ENCODE peak calls at places on chromosomes 4 and X, in seven cellular contexts. One of them, this sample, is unnamed.

GRCh38 chrX:96445531-96446065 is 239.0 kb upstream of the DIAPH2 start:
- DNase-seq in IMR-90: no peak
- DNase-seq in activated CD8-positive, alpha-beta memory T cell treated with anti-CD3 and anti-CD28 coated beads for 1 hour: no peak
- DNase-seq in cardiac fibroblast: no peak
- DNase-seq in aorta: no peak
- DNase-seq in activated naive CD8-positive, alpha-beta T cell treated with anti-CD3 and anti-CD28 coated beads, Interleukin-2, amount 50 U/mL, for 24 hours: no peak
- DNase-seq in activated CD8-positive, alpha-beta T cell treated with anti-CD3 and anti-CD28 coated beads, Interleukin-2, amount 10 ng/mL, durations not matched to agents 7 days and 5 days: no peak
- DNase-seq in this sample: no peak

GRCh38 chr4:16227462-16227868 is 1.2 kb upstream of the TAPT1 start:
- DNase-seq in IMR-90: peak; percentile 30
- DNase-seq in activated CD8-positive, alpha-beta memory T cell treated with anti-CD3 and anti-CD28 coated beads for 1 hour: no peak
- DNase-seq in cardiac fibroblast: peak; percentile 39
- DNase-seq in aorta: no peak
- DNase-seq in activated naive CD8-positive, alpha-beta T cell treated with anti-CD3 and anti-CD28 coated beads, Interleukin-2, amount 50 U/mL, for 24 hours: peak; percentile 25
- DNase-seq in activated CD8-positive, alpha-beta T cell treated with anti-CD3 and anti-CD28 coated beads, Interleukin-2, amount 10 ng/mL, durations not matched to agents 7 days and 5 days: no peak
- DNase-seq in this sample: peak; percentile 78

GRCh38 chr4:177391953-177392352 is 50.3 kb downstream of the AGA start:
- DNase-seq in IMR-90: no peak
- DNase-seq in activated CD8-positive, alpha-beta memory T cell treated with anti-CD3 and anti-CD28 coated beads for 1 hour: no peak
- DNase-seq in cardiac fibroblast: peak; percentile 29
- DNase-seq in aorta: no peak
- DNase-seq in activated naive CD8-positive, alpha-beta T cell treated with anti-CD3 and anti-CD28 coated beads, Interleukin-2, amount 50 U/mL, for 24 hours: no peak
- DNase-seq in activated CD8-positive, alpha-beta T cell treated with anti-CD3 and anti-CD28 coated beads, Interleukin-2, amount 10 ng/mL, durations not matched to agents 7 days and 5 days: no peak
- DNase-seq in this sample: no peak

GRCh38 chr4:113146876-113147358 is 97.5 kb downstream of the ANK2 start:
- DNase-seq in IMR-90: no peak
- DNase-seq in activated CD8-positive, alpha-beta memory T cell treated with anti-CD3 and anti-CD28 coated beads for 1 hour: no peak
- DNase-seq in cardiac fibroblast: peak; percentile 36
- DNase-seq in aorta: no peak
- DNase-seq in activated naive CD8-positive, alpha-beta T cell treated with anti-CD3 and anti-CD28 coated beads, Interleukin-2, amount 50 U/mL, for 24 hours: no peak
- DNase-seq in activated CD8-positive, alpha-beta T cell treated with anti-CD3 and anti-CD28 coated beads, Interleukin-2, amount 10 ng/mL, durations not matched to agents 7 days and 5 days: no peak
- DNase-seq in this sample: no peak

GRCh38 chr4:161356351-161356750 is 807.4 kb downstream of the FSTL5 start:
- DNase-seq in IMR-90: no peak
- DNase-seq in activated CD8-positive, alpha-beta memory T cell treated with anti-CD3 and anti-CD28 coated beads for 1 hour: no peak
- DNase-seq in cardiac fibroblast: no peak
- DNase-seq in aorta: no peak
- DNase-seq in activated naive CD8-positive, alpha-beta T cell treated with anti-CD3 and anti-CD28 coated beads, Interleukin-2, amount 50 U/mL, for 24 hours: no peak
- DNase-seq in activated CD8-positive, alpha-beta T cell treated with anti-CD3 and anti-CD28 coated beads, Interleukin-2, amount 10 ng/mL, durations not matched to agents 7 days and 5 days: no peak
- DNase-seq in this sample: no peak

GRCh38 chr4:15241946-15242345 is 185.9 kb upstream of the C1QTNF7 start:
- DNase-seq in IMR-90: no peak
- DNase-seq in activated CD8-positive, alpha-beta memory T cell treated with anti-CD3 and anti-CD28 coated beads for 1 hour: no peak
- DNase-seq in cardiac fibroblast: no peak
- DNase-seq in aorta: no peak
- DNase-seq in activated naive CD8-positive, alpha-beta T cell treated with anti-CD3 and anti-CD28 coated beads, Interleukin-2, amount 50 U/mL, for 24 hours: no peak
- DNase-seq in activated CD8-positive, alpha-beta T cell treated with anti-CD3 and anti-CD28 coated beads, Interleukin-2, amount 10 ng/mL, durations not matched to agents 7 days and 5 days: no peak
- DNase-seq in this sample: no peak

GRCh38 chr4:28842271-28842670 is 1877.9 kb upstream of the PCDH7 start:
- DNase-seq in IMR-90: no peak
- DNase-seq in activated CD8-positive, alpha-beta memory T cell treated with anti-CD3 and anti-CD28 coated beads for 1 hour: no peak
- DNase-seq in cardiac fibroblast: no peak
- DNase-seq in aorta: no peak
- DNase-seq in activated naive CD8-positive, alpha-beta T cell treated with anti-CD3 and anti-CD28 coated beads, Interleukin-2, amount 50 U/mL, for 24 hours: no peak
- DNase-seq in activated CD8-positive, alpha-beta T cell treated with anti-CD3 and anti-CD28 coated beads, Interleukin-2, amount 10 ng/mL, durations not matched to agents 7 days and 5 days: no peak
- DNase-seq in this sample: no peak

GRCh38 chr4:112083587-112084347 is 61.5 kb upstream of the FAM241A start:
- DNase-seq in IMR-90: peak; percentile 31
- DNase-seq in activated CD8-positive, alpha-beta memory T cell treated with anti-CD3 and anti-CD28 coated beads for 1 hour: no peak
- DNase-seq in cardiac fibroblast: peak; percentile 32
- DNase-seq in aorta: no peak
- DNase-seq in activated naive CD8-positive, alpha-beta T cell treated with anti-CD3 and anti-CD28 coated beads, Interleukin-2, amount 50 U/mL, for 24 hours: no peak
- DNase-seq in activated CD8-positive, alpha-beta T cell treated with anti-CD3 and anti-CD28 coated beads, Interleukin-2, amount 10 ng/mL, durations not matched to agents 7 days and 5 days: no peak
- DNase-seq in this sample: no peak

GRCh38 chr4:30924521-30924920 is 204.4 kb downstream of the PCDH7 start:
- DNase-seq in IMR-90: no peak
- DNase-seq in activated CD8-positive, alpha-beta memory T cell treated with anti-CD3 and anti-CD28 coated beads for 1 hour: no peak
- DNase-seq in cardiac fibroblast: no peak
- DNase-seq in aorta: no peak
- DNase-seq in activated naive CD8-positive, alpha-beta T cell treated with anti-CD3 and anti-CD28 coated beads, Interleukin-2, amount 50 U/mL, for 24 hours: no peak
- DNase-seq in activated CD8-positive, alpha-beta T cell treated with anti-CD3 and anti-CD28 coated beads, Interleukin-2, amount 10 ng/mL, durations not matched to agents 7 days and 5 days: no peak
- DNase-seq in this sample: no peak

GRCh38 chrX:71367396-71367795 is 1.2 kb downstream of the TAF1 start:
- DNase-seq in IMR-90: no peak
- DNase-seq in activated CD8-positive, alpha-beta memory T cell treated with anti-CD3 and anti-CD28 coated beads for 1 hour: no peak
- DNase-seq in cardiac fibroblast: peak; percentile 13
- DNase-seq in aorta: no peak
- DNase-seq in activated naive CD8-positive, alpha-beta T cell treated with anti-CD3 and anti-CD28 coated beads, Interleukin-2, amount 50 U/mL, for 24 hours: peak; percentile 7
- DNase-seq in activated CD8-positive, alpha-beta T cell treated with anti-CD3 and anti-CD28 coated beads, Interleukin-2, amount 10 ng/mL, durations not matched to agents 7 days and 5 days: no peak
- DNase-seq in this sample: no peak

GRCh38 chr4:102388636-102389035 is 43.4 kb upstream of the SLC39A8 start:
- DNase-seq in IMR-90: no peak
- DNase-seq in activated CD8-positive, alpha-beta memory T cell treated with anti-CD3 and anti-CD28 coated beads for 1 hour: no peak
- DNase-seq in cardiac fibroblast: peak; percentile 21
- DNase-seq in aorta: no peak
- DNase-seq in activated naive CD8-positive, alpha-beta T cell treated with anti-CD3 and anti-CD28 coated beads, Interleukin-2, amount 50 U/mL, for 24 hours: no peak
- DNase-seq in activated CD8-positive, alpha-beta T cell treated with anti-CD3 and anti-CD28 coated beads, Interleukin-2, amount 10 ng/mL, durations not matched to agents 7 days and 5 days: no peak
- DNase-seq in this sample: no peak

GRCh38 chr4:123555500-123556273 is 159.1 kb downstream of the SPRY1 start:
- DNase-seq in IMR-90: peak; percentile 74
- DNase-seq in activated CD8-positive, alpha-beta memory T cell treated with anti-CD3 and anti-CD28 coated beads for 1 hour: no peak
- DNase-seq in cardiac fibroblast: peak; percentile 97
- DNase-seq in aorta: peak; percentile 92
- DNase-seq in activated naive CD8-positive, alpha-beta T cell treated with anti-CD3 and anti-CD28 coated beads, Interleukin-2, amount 50 U/mL, for 24 hours: no peak
- DNase-seq in activated CD8-positive, alpha-beta T cell treated with anti-CD3 and anti-CD28 coated beads, Interleukin-2, amount 10 ng/mL, durations not matched to agents 7 days and 5 days: no peak
- DNase-seq in this sample: peak; percentile 92

GRCh38 chrX:46180258-46180687 is 364.9 kb downstream of the ZNF674 start:
- DNase-seq in IMR-90: peak; percentile 47
- DNase-seq in activated CD8-positive, alpha-beta memory T cell treated with anti-CD3 and anti-CD28 coated beads for 1 hour: no peak
- DNase-seq in cardiac fibroblast: peak; percentile 76
- DNase-seq in aorta: no peak
- DNase-seq in activated naive CD8-positive, alpha-beta T cell treated with anti-CD3 and anti-CD28 coated beads, Interleukin-2, amount 50 U/mL, for 24 hours: peak; percentile 17
- DNase-seq in activated CD8-positive, alpha-beta T cell treated with anti-CD3 and anti-CD28 coated beads, Interleukin-2, amount 10 ng/mL, durations not matched to agents 7 days and 5 days: peak; percentile 33
- DNase-seq in this sample: no peak

GRCh38 chrX:148600581-148600980 is 100.2 kb downstream of the AFF2 start:
- DNase-seq in IMR-90: no peak
- DNase-seq in activated CD8-positive, alpha-beta memory T cell treated with anti-CD3 and anti-CD28 coated beads for 1 hour: no peak
- DNase-seq in cardiac fibroblast: no peak
- DNase-seq in aorta: no peak
- DNase-seq in activated naive CD8-positive, alpha-beta T cell treated with anti-CD3 and anti-CD28 coated beads, Interleukin-2, amount 50 U/mL, for 24 hours: no peak
- DNase-seq in activated CD8-positive, alpha-beta T cell treated with anti-CD3 and anti-CD28 coated beads, Interleukin-2, amount 10 ng/mL, durations not matched to agents 7 days and 5 days: no peak
- DNase-seq in this sample: no peak

GRCh38 chrX:120302434-120302833 is 8.8 kb downstream of the TMEM255A start:
- DNase-seq in IMR-90: no peak
- DNase-seq in activated CD8-positive, alpha-beta memory T cell treated with anti-CD3 and anti-CD28 coated beads for 1 hour: no peak
- DNase-seq in cardiac fibroblast: no peak
- DNase-seq in aorta: no peak
- DNase-seq in activated naive CD8-positive, alpha-beta T cell treated with anti-CD3 and anti-CD28 coated beads, Interleukin-2, amount 50 U/mL, for 24 hours: peak; percentile 23
- DNase-seq in activated CD8-positive, alpha-beta T cell treated with anti-CD3 and anti-CD28 coated beads, Interleukin-2, amount 10 ng/mL, durations not matched to agents 7 days and 5 days: peak; percentile 52
- DNase-seq in this sample: no peak

GRCh38 chr4:155742310-155743015 is 16.4 kb upstream of the GUCY1B1 start:
- DNase-seq in IMR-90: no peak
- DNase-seq in activated CD8-positive, alpha-beta memory T cell treated with anti-CD3 and anti-CD28 coated beads for 1 hour: no peak
- DNase-seq in cardiac fibroblast: no peak
- DNase-seq in aorta: no peak
- DNase-seq in activated naive CD8-positive, alpha-beta T cell treated with anti-CD3 and anti-CD28 coated beads, Interleukin-2, amount 50 U/mL, for 24 hours: no peak
- DNase-seq in activated CD8-positive, alpha-beta T cell treated with anti-CD3 and anti-CD28 coated beads, Interleukin-2, amount 10 ng/mL, durations not matched to agents 7 days and 5 days: no peak
- DNase-seq in this sample: no peak

GRCh38 chrX:130086414-130087207 is 23.7 kb downstream of the ELF4 start:
- DNase-seq in IMR-90: no peak
- DNase-seq in activated CD8-positive, alpha-beta memory T cell treated with anti-CD3 and anti-CD28 coated beads for 1 hour: peak; percentile 37
- DNase-seq in cardiac fibroblast: no peak
- DNase-seq in aorta: no peak
- DNase-seq in activated naive CD8-positive, alpha-beta T cell treated with anti-CD3 and anti-CD28 coated beads, Interleukin-2, amount 50 U/mL, for 24 hours: peak; percentile 69
- DNase-seq in activated CD8-positive, alpha-beta T cell treated with anti-CD3 and anti-CD28 coated beads, Interleukin-2, amount 10 ng/mL, durations not matched to agents 7 days and 5 days: peak; percentile 86
- DNase-seq in this sample: no peak

GRCh38 chr4:159608434-159608833 is 505.6 kb downstream of the RAPGEF2 start:
- DNase-seq in IMR-90: no peak
- DNase-seq in activated CD8-positive, alpha-beta memory T cell treated with anti-CD3 and anti-CD28 coated beads for 1 hour: no peak
- DNase-seq in cardiac fibroblast: no peak
- DNase-seq in aorta: no peak
- DNase-seq in activated naive CD8-positive, alpha-beta T cell treated with anti-CD3 and anti-CD28 coated beads, Interleukin-2, amount 50 U/mL, for 24 hours: no peak
- DNase-seq in activated CD8-positive, alpha-beta T cell treated with anti-CD3 and anti-CD28 coated beads, Interleukin-2, amount 10 ng/mL, durations not matched to agents 7 days and 5 days: no peak
- DNase-seq in this sample: no peak

GRCh38 chr4:108144451-108144850 is 24.3 kb downstream of the LEF1 start:
- DNase-seq in IMR-90: no peak
- DNase-seq in activated CD8-positive, alpha-beta memory T cell treated with anti-CD3 and anti-CD28 coated beads for 1 hour: no peak
- DNase-seq in cardiac fibroblast: no peak
- DNase-seq in aorta: no peak
- DNase-seq in activated naive CD8-positive, alpha-beta T cell treated with anti-CD3 and anti-CD28 coated beads, Interleukin-2, amount 50 U/mL, for 24 hours: peak; percentile 43
- DNase-seq in activated CD8-positive, alpha-beta T cell treated with anti-CD3 and anti-CD28 coated beads, Interleukin-2, amount 10 ng/mL, durations not matched to agents 7 days and 5 days: peak; percentile 69
- DNase-seq in this sample: no peak

GRCh38 chr4:173478136-173478860 is 51.7 kb downstream of the HAND2 start:
- DNase-seq in IMR-90: peak; percentile 54
- DNase-seq in activated CD8-positive, alpha-beta memory T cell treated with anti-CD3 and anti-CD28 coated beads for 1 hour: no peak
- DNase-seq in cardiac fibroblast: peak; percentile 73
- DNase-seq in aorta: no peak
- DNase-seq in activated naive CD8-positive, alpha-beta T cell treated with anti-CD3 and anti-CD28 coated beads, Interleukin-2, amount 50 U/mL, for 24 hours: no peak
- DNase-seq in activated CD8-positive, alpha-beta T cell treated with anti-CD3 and anti-CD28 coated beads, Interleukin-2, amount 10 ng/mL, durations not matched to agents 7 days and 5 days: no peak
- DNase-seq in this sample: no peak

GRCh38 chrX:154712781-154713391 is 38.0 kb downstream of the GAB3 start:
- DNase-seq in IMR-90: peak; percentile 73
- DNase-seq in activated CD8-positive, alpha-beta memory T cell treated with anti-CD3 and anti-CD28 coated beads for 1 hour: no peak
- DNase-seq in cardiac fibroblast: peak; percentile 68
- DNase-seq in aorta: no peak
- DNase-seq in activated naive CD8-positive, alpha-beta T cell treated with anti-CD3 and anti-CD28 coated beads, Interleukin-2, amount 50 U/mL, for 24 hours: no peak
- DNase-seq in activated CD8-positive, alpha-beta T cell treated with anti-CD3 and anti-CD28 coated beads, Interleukin-2, amount 10 ng/mL, durations not matched to agents 7 days and 5 days: peak; percentile 55
- DNase-seq in this sample: no peak

GRCh38 chr4:11878241-11878640 is 449.5 kb upstream of the HS3ST1 start:
- DNase-seq in IMR-90: no peak
- DNase-seq in activated CD8-positive, alpha-beta memory T cell treated with anti-CD3 and anti-CD28 coated beads for 1 hour: no peak
- DNase-seq in cardiac fibroblast: no peak
- DNase-seq in aorta: no peak
- DNase-seq in activated naive CD8-positive, alpha-beta T cell treated with anti-CD3 and anti-CD28 coated beads, Interleukin-2, amount 50 U/mL, for 24 hours: no peak
- DNase-seq in activated CD8-positive, alpha-beta T cell treated with anti-CD3 and anti-CD28 coated beads, Interleukin-2, amount 10 ng/mL, durations not matched to agents 7 days and 5 days: no peak
- DNase-seq in this sample: no peak

GRCh38 chrX:58025979-58026378 is 115.7 kb upstream of the ZXDA start:
- DNase-seq in IMR-90: peak; percentile 25
- DNase-seq in activated CD8-positive, alpha-beta memory T cell treated with anti-CD3 and anti-CD28 coated beads for 1 hour: no peak
- DNase-seq in cardiac fibroblast: peak; percentile 54
- DNase-seq in aorta: no peak
- DNase-seq in activated naive CD8-positive, alpha-beta T cell treated with anti-CD3 and anti-CD28 coated beads, Interleukin-2, amount 50 U/mL, for 24 hours: peak; percentile 10
- DNase-seq in activated CD8-positive, alpha-beta T cell treated with anti-CD3 and anti-CD28 coated beads, Interleukin-2, amount 10 ng/mL, durations not matched to agents 7 days and 5 days: peak; percentile 35
- DNase-seq in this sample: no peak

GRCh38 chr4:102420563-102421221 is 75.4 kb upstream of the SLC39A8 start:
- DNase-seq in IMR-90: peak; percentile 26
- DNase-seq in activated CD8-positive, alpha-beta memory T cell treated with anti-CD3 and anti-CD28 coated beads for 1 hour: no peak
- DNase-seq in cardiac fibroblast: peak; percentile 27
- DNase-seq in aorta: no peak
- DNase-seq in activated naive CD8-positive, alpha-beta T cell treated with anti-CD3 and anti-CD28 coated beads, Interleukin-2, amount 50 U/mL, for 24 hours: no peak
- DNase-seq in activated CD8-positive, alpha-beta T cell treated with anti-CD3 and anti-CD28 coated beads, Interleukin-2, amount 10 ng/mL, durations not matched to agents 7 days and 5 days: no peak
- DNase-seq in this sample: no peak

GRCh38 chr4:52957220-52957686 is 95.1 kb downstream of the RASL11B start:
- DNase-seq in IMR-90: peak; percentile 58
- DNase-seq in activated CD8-positive, alpha-beta memory T cell treated with anti-CD3 and anti-CD28 coated beads for 1 hour: no peak
- DNase-seq in cardiac fibroblast: no peak
- DNase-seq in aorta: no peak
- DNase-seq in activated naive CD8-positive, alpha-beta T cell treated with anti-CD3 and anti-CD28 coated beads, Interleukin-2, amount 50 U/mL, for 24 hours: no peak
- DNase-seq in activated CD8-positive, alpha-beta T cell treated with anti-CD3 and anti-CD28 coated beads, Interleukin-2, amount 10 ng/mL, durations not matched to agents 7 days and 5 days: no peak
- DNase-seq in this sample: no peak

GRCh38 chr4:13891544-13891939 is 264.0 kb upstream of the BOD1L1 start:
- DNase-seq in IMR-90: peak; percentile 71
- DNase-seq in activated CD8-positive, alpha-beta memory T cell treated with anti-CD3 and anti-CD28 coated beads for 1 hour: no peak
- DNase-seq in cardiac fibroblast: no peak
- DNase-seq in aorta: no peak
- DNase-seq in activated naive CD8-positive, alpha-beta T cell treated with anti-CD3 and anti-CD28 coated beads, Interleukin-2, amount 50 U/mL, for 24 hours: no peak
- DNase-seq in activated CD8-positive, alpha-beta T cell treated with anti-CD3 and anti-CD28 coated beads, Interleukin-2, amount 10 ng/mL, durations not matched to agents 7 days and 5 days: no peak
- DNase-seq in this sample: no peak

GRCh38 chr4:120749445-120750151 is 172.9 kb downstream of the PRDM5 start:
- DNase-seq in IMR-90: no peak
- DNase-seq in activated CD8-positive, alpha-beta memory T cell treated with anti-CD3 and anti-CD28 coated beads for 1 hour: no peak
- DNase-seq in cardiac fibroblast: no peak
- DNase-seq in aorta: no peak
- DNase-seq in activated naive CD8-positive, alpha-beta T cell treated with anti-CD3 and anti-CD28 coated beads, Interleukin-2, amount 50 U/mL, for 24 hours: no peak
- DNase-seq in activated CD8-positive, alpha-beta T cell treated with anti-CD3 and anti-CD28 coated beads, Interleukin-2, amount 10 ng/mL, durations not matched to agents 7 days and 5 days: peak; percentile 67
- DNase-seq in this sample: no peak